ENCODE peak calls at places on chromosomes 1 and 21, in four cellular contexts. D is NCI-H510A, J is HCT116, C is progenitor cell of endocrine pancreas. Y is an unnamed sample.

GRCh38 chr1:155062702-155063411 is 683 bp upstream of the EFNA4 start:
- DNase-seq in D (no peak), C (peak), J (no peak), Y (no peak)

GRCh38 chr1:23114424-23115079 is 54.1 kb downstream of the LUZP1 start:
- DNase-seq in C (no peak), D (no peak), J (no peak), Y (no peak)

GRCh38 chr21:14602418-14602987 is 56.4 kb upstream of the SAMSN1 start:
- DNase-seq in D (no peak), J (no peak), C (no peak), Y (no peak)

GRCh38 chr1:15288173-15288926 is 41.3 kb downstream of the FHAD1 start:
- DNase-seq in C (no peak), D (no peak), J (no peak), Y (no peak)

GRCh38 chr1:111758373-111758772 is 2.7 kb downstream of the DDX20 start:
- DNase-seq in D (no peak), C (no peak), J (no peak), Y (no peak)

GRCh38 chr1:38833146-38833545 is 26.4 kb downstream of the RRAGC start:
- DNase-seq in J (no peak), C (no peak), D (no peak), Y (no peak)

GRCh38 chr1:234610061-234610581 is at the start of gene IRF2BP2:
- DNase-seq in C (peak), D (peak), J (peak), Y (no peak)

GRCh38 chr1:99326215-99326949 is 62.1 kb downstream of the PLPPR4 start:
- DNase-seq in C (no peak), D (no peak), J (no peak), Y (no peak)

GRCh38 chr21:35779690-35780570 is 280.4 kb downstream of the SETD4 start:
- DNase-seq in D (no peak), C (no peak), J (no peak), Y (no peak)

GRCh38 chr1:247373721-247374141 is 42.1 kb upstream of the ZNF496 start:
- DNase-seq in C (peak), D (no peak), J (no peak), Y (no peak)

GRCh38 chr1:25695066-25695990 is 78.7 kb downstream of the MAN1C1 start:
- DNase-seq in J (no peak), D (no peak), C (no peak), Y (no peak)

GRCh38 chr1:8974551-8974950 is 28.9 kb downstream of the CA6 start:
- DNase-seq in C (no peak), J (no peak), D (no peak), Y (no peak)